ENCODE peak calls at places on chromosomes 1 and 21, in eight cellular contexts. U is AML-193, K is GM20000, S is HEK293T, M is left lung, B is AG20443, F is GM13977, A is globus pallidus. T is an unnamed sample.

GRCh38 chr1:52633291-52633754 is 355 bp downstream of the SHISAL2A start:
- DNase-seq in U (no peak), K (no peak), S (no peak), M (peak; percentile 86), B (peak; percentile 53), F (peak; percentile 50), A (no peak), T (no peak)

GRCh38 chr1:198797656-198798055 is 158.8 kb downstream of the PTPRC start:
- DNase-seq in U (no peak), K (no peak), S (no peak), M (no peak), B (no peak), F (no peak), A (no peak), T (no peak)

GRCh38 chr1:29984107-29984506 is 739.3 kb downstream of the MATN1 start:
- DNase-seq in U (no peak), K (no peak), S (no peak), M (no peak), B (no peak), F (no peak), A (no peak), T (no peak)

GRCh38 chr1:196407358-196408041 is 200.7 kb downstream of the KCNT2 start:
- DNase-seq in U (no peak), K (no peak), S (no peak), M (no peak), B (no peak), F (no peak), A (no peak), T (no peak)

GRCh38 chr1:26278835-26279597 is 870 bp upstream of the SH3BGRL3 start:
- DNase-seq in U (peak; percentile 76), K (peak; percentile 15), S (no peak), M (no peak), B (peak; percentile 58), F (no peak), A (no peak), T (no peak)

GRCh38 chr1:173414136-173414535 is 63.0 kb upstream of the PRDX6 start:
- DNase-seq in U (no peak), K (no peak), S (no peak), M (no peak), B (no peak), F (peak; percentile 15), A (no peak), T (no peak)

GRCh38 chr1:27527223-27527856 is 37.4 kb upstream of the WASF2 start:
- DNase-seq in U (no peak), K (peak; percentile 84), S (peak; percentile 46), M (no peak), B (no peak), F (peak; percentile 84), A (no peak), T (no peak)

GRCh38 chr1:150613061-150613920 is 16.1 kb downstream of the ENSA start:
- DNase-seq in U (peak; percentile 97), K (peak; percentile 42), S (no peak), M (no peak), B (peak; percentile 62), F (peak; percentile 54), A (peak; percentile 57), T (peak; percentile 59)

GRCh38 chr1:52634111-52634510 is 1.1 kb downstream of the SHISAL2A start:
- DNase-seq in U (no peak), K (no peak), S (no peak), M (no peak), B (no peak), F (no peak), A (no peak), T (no peak)

GRCh38 chr1:117828206-117828605 is 101.2 kb downstream of the GDAP2 start:
- DNase-seq in U (no peak), K (no peak), S (no peak), M (peak; percentile 60), B (peak; percentile 83), F (no peak), A (no peak), T (no peak)

GRCh38 chr1:85200870-85201339 is at the start of gene SYDE2:
- DNase-seq in U (no peak), K (peak; percentile 88), S (peak; percentile 91), M (peak; percentile 91), B (peak; percentile 90), F (peak; percentile 93), A (peak; percentile 19), T (peak; percentile 57)

GRCh38 chr1:173255214-173255813 is 48.2 kb upstream of the TNFSF4 start:
- DNase-seq in U (peak; percentile 57), K (no peak), S (peak; percentile 45), M (no peak), B (peak; percentile 39), F (no peak), A (peak; percentile 11), T (peak; percentile 61)

GRCh38 chr1:216388558-216388957 is 34.7 kb downstream of the USH2A start:
- DNase-seq in U (no peak), K (no peak), S (no peak), M (no peak), B (no peak), F (no peak), A (no peak), T (no peak)

GRCh38 chr1:63643926-63644325 is 50.7 kb downstream of the PGM1 start:
- DNase-seq in U (no peak), K (no peak), S (no peak), M (no peak), B (no peak), F (no peak), A (no peak), T (peak; percentile 15)

GRCh38 chr1:24406783-24407182 is 6.8 kb downstream of the STPG1 start:
- DNase-seq in U (no peak), K (no peak), S (no peak), M (no peak), B (no peak), F (no peak), A (no peak), T (no peak)

GRCh38 chr21:33997432-33997831 is 75.9 kb upstream of the MRPS6 start:
- DNase-seq in U (no peak), K (no peak), S (no peak), M (no peak), B (no peak), F (no peak), A (no peak), T (no peak)

GRCh38 chr1:7378346-7379130 is 392.6 kb upstream of the VAMP3 start:
- DNase-seq in U (no peak), K (no peak), S (no peak), M (no peak), B (no peak), F (no peak), A (no peak), T (no peak)

GRCh38 chr1:223341111-223341510 is 22.9 kb downstream of the SUSD4 start:
- DNase-seq in U (no peak), K (no peak), S (no peak), M (peak; percentile 31), B (peak; percentile 81), F (no peak), A (peak; percentile 29), T (no peak)

GRCh38 chr1:40806724-40807675 is 23.4 kb downstream of the KCNQ4 start:
- DNase-seq in U (no peak), K (no peak), S (no peak), M (no peak), B (peak; percentile 42), F (no peak), A (no peak), T (no peak)

GRCh38 chr1:220786057-220786336 is 716 bp upstream of the MTARC1 start:
- DNase-seq in U (no peak), K (no peak), S (no peak), M (no peak), B (peak; percentile 32), F (no peak), A (no peak), T (no peak)

GRCh38 chr1:94324168-94324544 is 86.8 kb upstream of the ARHGAP29 start:
- DNase-seq in U (no peak), K (no peak), S (no peak), M (no peak), B (no peak), F (no peak), A (no peak), T (no peak)

GRCh38 chr21:16302851-16303282 is 573.1 kb downstream of the USP25 start:
- DNase-seq in U (no peak), K (no peak), S (no peak), M (no peak), B (peak; percentile 39), F (no peak), A (peak; percentile 83), T (peak; percentile 89)

GRCh38 chr1:20883766-20884165 is 96.7 kb upstream of the HP1BP3 start:
- DNase-seq in U (no peak), K (no peak), S (no peak), M (no peak), B (no peak), F (no peak), A (no peak), T (no peak)